ENCODE peak calls at places on chromosomes 7 and 10, in six cellular contexts. One of them, this sample, is unnamed.

GRCh38 chr10:61688551-61689308 is 26.0 kb downstream of the CABCOCO1 start:
- DNase-seq in activated T-cell treated with anti-CD3 and anti-CD28 coated beads for 1 hour: no peak
- DNase-seq in AG10803: peak; percentile 30
- DNase-seq in ovary: no peak
- DNase-seq in HS-5: no peak
- DNase-seq in body of pancreas: no peak
- DNase-seq in this sample: no peak

GRCh38 chr10:60994128-60994527 is 50.1 kb upstream of the RHOBTB1 start:
- DNase-seq in AG10803: no peak
- DNase-seq in ovary: no peak
- DNase-seq in HS-5: no peak
- DNase-seq in activated T-cell treated with anti-CD3 and anti-CD28 coated beads for 1 hour: no peak
- DNase-seq in body of pancreas: no peak
- DNase-seq in this sample: no peak

GRCh38 chr10:5681930-5682329 is 2.7 kb upstream of the TASOR2 start:
- DNase-seq in activated T-cell treated with anti-CD3 and anti-CD28 coated beads for 1 hour: no peak
- DNase-seq in body of pancreas: no peak
- DNase-seq in HS-5: no peak
- DNase-seq in AG10803: no peak
- DNase-seq in ovary: no peak
- DNase-seq in this sample: no peak

GRCh38 chr10:48390933-48391845 is 84.7 kb downstream of the MAPK8 start:
- DNase-seq in HS-5: peak; percentile 37
- DNase-seq in activated T-cell treated with anti-CD3 and anti-CD28 coated beads for 1 hour: no peak
- DNase-seq in ovary: no peak
- DNase-seq in body of pancreas: no peak
- DNase-seq in AG10803: peak; percentile 46
- DNase-seq in this sample: peak; percentile 79

GRCh38 chr7:2666588-2667250 is 21.3 kb upstream of the AMZ1 start:
- DNase-seq in ovary: no peak
- DNase-seq in body of pancreas: no peak
- DNase-seq in activated T-cell treated with anti-CD3 and anti-CD28 coated beads for 1 hour: no peak
- DNase-seq in AG10803: no peak
- DNase-seq in HS-5: no peak
- DNase-seq in this sample: no peak

GRCh38 chr7:64562246-64562620 is 638 bp downstream of the ZNF680 start:
- DNase-seq in HS-5: peak; percentile 0
- DNase-seq in body of pancreas: no peak
- DNase-seq in ovary: no peak
- DNase-seq in AG10803: peak; percentile 9
- DNase-seq in activated T-cell treated with anti-CD3 and anti-CD28 coated beads for 1 hour: no peak
- DNase-seq in this sample: peak; percentile 9

GRCh38 chr10:49365675-49366415 is 30.0 kb downstream of the DRGX start:
- DNase-seq in activated T-cell treated with anti-CD3 and anti-CD28 coated beads for 1 hour: no peak
- DNase-seq in HS-5: no peak
- DNase-seq in AG10803: no peak
- DNase-seq in ovary: no peak
- DNase-seq in body of pancreas: no peak
- DNase-seq in this sample: no peak

GRCh38 chr7:40374575-40374974 is 239.8 kb downstream of the SUGCT start:
- DNase-seq in activated T-cell treated with anti-CD3 and anti-CD28 coated beads for 1 hour: no peak
- DNase-seq in body of pancreas: no peak
- DNase-seq in HS-5: no peak
- DNase-seq in AG10803: no peak
- DNase-seq in ovary: no peak
- DNase-seq in this sample: no peak

GRCh38 chr10:77187376-77187999 is 450.1 kb downstream of the KCNMA1 start:
- DNase-seq in ovary: no peak
- DNase-seq in AG10803: no peak
- DNase-seq in body of pancreas: peak; percentile 24
- DNase-seq in activated T-cell treated with anti-CD3 and anti-CD28 coated beads for 1 hour: no peak
- DNase-seq in HS-5: no peak
- DNase-seq in this sample: no peak

GRCh38 chr7:50552139-50552538 is 13.1 kb downstream of the DDC start:
- DNase-seq in AG10803: no peak
- DNase-seq in body of pancreas: peak; percentile 74
- DNase-seq in ovary: no peak
- DNase-seq in activated T-cell treated with anti-CD3 and anti-CD28 coated beads for 1 hour: no peak
- DNase-seq in HS-5: no peak
- DNase-seq in this sample: no peak

This sample was measured in astrocyte.